ENCODE peak calls at places on chromosomes 1 and 21, in four cellular contexts. R is fibroblast of the aortic adventitia; N is activated CD4-positive, alpha-beta T cell treated with anti-CD3 and anti-CD28 coated beads, Interleukin-2, amount 50 U/mL, for 1 hour; Q is cerebellum. Y is an unnamed sample.

GRCh38 chr1:174040387-174040786 is 18.2 kb upstream of the RC3H1 start:
- DNase-seq in N (no peak), Q (peak; percentile 55), R (peak; percentile 73), Y (peak; percentile 37)

GRCh38 chr1:39689635-39690034 is 1.6 kb downstream of the HPCAL4 start:
- DNase-seq in Q (peak; percentile 67), N (no peak), R (no peak), Y (no peak)

GRCh38 chr1:234658143-234658542 is 48.2 kb upstream of the IRF2BP2 start:
- DNase-seq in N (no peak), R (peak; percentile 79), Q (no peak), Y (peak; percentile 59)

GRCh38 chr1:206035027-206035426 is 11.3 kb upstream of the CTSE start:
- DNase-seq in N (no peak), Q (no peak), R (no peak), Y (no peak)

GRCh38 chr1:109198043-109198695 is 15.5 kb upstream of the SARS1 start:
- DNase-seq in N (no peak), Q (peak; percentile 20), R (peak; percentile 93), Y (peak; percentile 89)

GRCh38 chr21:37060296-37060695 is 12.6 kb downstream of the PIGP start:
- DNase-seq in N (no peak), R (peak; percentile 86), Q (no peak), Y (peak; percentile 91)

GRCh38 chr1:41391834-41392527 is 30.7 kb downstream of the FOXO6 start:
- DNase-seq in R (no peak), N (no peak), Q (no peak), Y (no peak)

GRCh38 chr21:42515708-42516502 is 2.3 kb downstream of the SLC37A1 start:
- DNase-seq in R (no peak), Q (no peak), N (no peak), Y (no peak)

GRCh38 chr1:234310460-234310817 is 62.8 kb upstream of the COA6 start:
- DNase-seq in N (no peak), Q (no peak), R (no peak), Y (no peak)